ENCODE peak calls at places on chromosomes 13 and 19, in six cellular contexts. One of them, this sample, is unnamed.

GRCh38 chr19:40600086-40600917 is 867 bp upstream of the LTBP4 start:
- DNase-seq in ACHN: no peak
- DNase-seq in astrocyte of the hippocampus: no peak
- DNase-seq in substantia nigra: peak
- DNase-seq in GDM1: no peak
- DNase-seq in T-helper 17 cell: no peak
- DNase-seq in this sample: no peak

GRCh38 chr19:2324220-2324948 is 4.0 kb downstream of the LSM7 start:
- DNase-seq in GDM1: no peak
- DNase-seq in astrocyte of the hippocampus: no peak
- DNase-seq in ACHN: no peak
- DNase-seq in substantia nigra: no peak
- DNase-seq in T-helper 17 cell: no peak
- DNase-seq in this sample: no peak

GRCh38 chr19:46717034-46717715 is at the start of gene PRKD2:
- DNase-seq in ACHN: peak
- DNase-seq in substantia nigra: peak
- DNase-seq in T-helper 17 cell: peak
- DNase-seq in GDM1: peak
- DNase-seq in astrocyte of the hippocampus: peak
- DNase-seq in this sample: peak

GRCh38 chr19:50710612-50711011 is 9.0 kb downstream of the SHANK1 start:
- DNase-seq in ACHN: no peak
- DNase-seq in T-helper 17 cell: no peak
- DNase-seq in GDM1: no peak
- DNase-seq in astrocyte of the hippocampus: no peak
- DNase-seq in substantia nigra: no peak
- DNase-seq in this sample: no peak

GRCh38 chr13:114025432-114026127 is 51.7 kb upstream of the C13orf46 start:
- DNase-seq in astrocyte of the hippocampus: peak
- DNase-seq in T-helper 17 cell: no peak
- DNase-seq in substantia nigra: peak
- DNase-seq in ACHN: no peak
- DNase-seq in GDM1: no peak
- DNase-seq in this sample: no peak

GRCh38 chr13:100527644-100528043 is 60.9 kb downstream of the GGACT start:
- DNase-seq in ACHN: no peak
- DNase-seq in T-helper 17 cell: no peak
- DNase-seq in astrocyte of the hippocampus: no peak
- DNase-seq in GDM1: no peak
- DNase-seq in substantia nigra: no peak
- DNase-seq in this sample: no peak

GRCh38 chr13:36088001-36088400 is 43.2 kb downstream of the DCLK1 start:
- DNase-seq in substantia nigra: no peak
- DNase-seq in GDM1: no peak
- DNase-seq in ACHN: peak
- DNase-seq in astrocyte of the hippocampus: no peak
- DNase-seq in T-helper 17 cell: no peak
- DNase-seq in this sample: no peak

GRCh38 chr13:30422056-30422914 is at the start of gene UBE2L5:
- DNase-seq in astrocyte of the hippocampus: peak
- DNase-seq in GDM1: peak
- DNase-seq in ACHN: peak
- DNase-seq in T-helper 17 cell: peak
- DNase-seq in substantia nigra: peak
- DNase-seq in this sample: peak

GRCh38 chr13:113169277-113170272 is 11.1 kb downstream of the PROZ start:
- DNase-seq in GDM1: no peak
- DNase-seq in T-helper 17 cell: no peak
- DNase-seq in astrocyte of the hippocampus: no peak
- DNase-seq in ACHN: no peak
- DNase-seq in substantia nigra: no peak
- DNase-seq in this sample: no peak

GRCh38 chr19:45140144-45140503 is 20.7 kb downstream of the NKPD1 start:
- DNase-seq in astrocyte of the hippocampus: no peak
- DNase-seq in T-helper 17 cell: no peak
- DNase-seq in GDM1: no peak
- DNase-seq in substantia nigra: no peak
- DNase-seq in ACHN: no peak
- DNase-seq in this sample: no peak

GRCh38 chr13:46600943-46601311 is 48.0 kb downstream of the LRCH1 start:
- DNase-seq in astrocyte of the hippocampus: no peak
- DNase-seq in GDM1: no peak
- DNase-seq in ACHN: no peak
- DNase-seq in substantia nigra: no peak
- DNase-seq in T-helper 17 cell: no peak
- DNase-seq in this sample: no peak

GRCh38 chr13:30665638-30666037 is 47.9 kb downstream of the USPL1 start:
- DNase-seq in substantia nigra: no peak
- DNase-seq in astrocyte of the hippocampus: no peak
- DNase-seq in GDM1: no peak
- DNase-seq in ACHN: no peak
- DNase-seq in T-helper 17 cell: no peak
- DNase-seq in this sample: no peak

GRCh38 chr13:110629735-110630134 is 14.4 kb downstream of the NAXD start:
- DNase-seq in T-helper 17 cell: no peak
- DNase-seq in substantia nigra: no peak
- DNase-seq in astrocyte of the hippocampus: no peak
- DNase-seq in ACHN: no peak
- DNase-seq in GDM1: no peak
- DNase-seq in this sample: peak

GRCh38 chr13:95833713-95834112 is 156.8 kb downstream of the DNAJC3 start:
- DNase-seq in astrocyte of the hippocampus: peak
- DNase-seq in GDM1: no peak
- DNase-seq in substantia nigra: no peak
- DNase-seq in T-helper 17 cell: no peak
- DNase-seq in ACHN: peak
- DNase-seq in this sample: no peak

GRCh38 chr13:42405665-42406390 is 133.9 kb downstream of the AKAP11 start:
- DNase-seq in substantia nigra: no peak
- DNase-seq in ACHN: peak
- DNase-seq in astrocyte of the hippocampus: no peak
- DNase-seq in GDM1: no peak
- DNase-seq in T-helper 17 cell: no peak
- DNase-seq in this sample: peak

GRCh38 chr19:34317311-34317927 is 47.6 kb upstream of the GPI start:
- DNase-seq in astrocyte of the hippocampus: no peak
- DNase-seq in T-helper 17 cell: no peak
- DNase-seq in GDM1: no peak
- DNase-seq in substantia nigra: no peak
- DNase-seq in ACHN: no peak
- DNase-seq in this sample: no peak

GRCh38 chr19:44718441-44719261 is 19.7 kb downstream of the CEACAM16 start:
- DNase-seq in T-helper 17 cell: no peak
- DNase-seq in ACHN: peak
- DNase-seq in astrocyte of the hippocampus: peak
- DNase-seq in GDM1: peak
- DNase-seq in substantia nigra: no peak
- DNase-seq in this sample: no peak

GRCh38 chr19:37413243-37414084 is 42.6 kb downstream of the ZNF527 start:
- DNase-seq in T-helper 17 cell: no peak
- DNase-seq in substantia nigra: no peak
- DNase-seq in astrocyte of the hippocampus: peak
- DNase-seq in GDM1: no peak
- DNase-seq in ACHN: no peak
- DNase-seq in this sample: no peak

GRCh38 chr13:65497265-65497664 is 1732.9 kb downstream of the PCDH9 start:
- DNase-seq in ACHN: peak
- DNase-seq in T-helper 17 cell: no peak
- DNase-seq in substantia nigra: no peak
- DNase-seq in GDM1: no peak
- DNase-seq in astrocyte of the hippocampus: peak
- DNase-seq in this sample: no peak

GRCh38 chr19:41427647-41428480 is 690 bp upstream of the B3GNT8 start:
- DNase-seq in ACHN: no peak
- DNase-seq in astrocyte of the hippocampus: peak
- DNase-seq in GDM1: no peak
- DNase-seq in T-helper 17 cell: no peak
- DNase-seq in substantia nigra: no peak
- DNase-seq in this sample: peak

GRCh38 chr19:58385313-58386165 is 1.5 kb upstream of the RPS5 start:
- DNase-seq in T-helper 17 cell: no peak
- DNase-seq in GDM1: no peak
- DNase-seq in ACHN: no peak
- DNase-seq in substantia nigra: no peak
- DNase-seq in astrocyte of the hippocampus: no peak
- DNase-seq in this sample: peak

GRCh38 chr13:50187352-50188029 is 172.2 kb downstream of the KCNRG start:
- DNase-seq in substantia nigra: no peak
- DNase-seq in GDM1: no peak
- DNase-seq in astrocyte of the hippocampus: no peak
- DNase-seq in ACHN: no peak
- DNase-seq in T-helper 17 cell: no peak
- DNase-seq in this sample: no peak

GRCh38 chr19:33866696-33867095 is 70.0 kb downstream of the KCTD15 start:
- DNase-seq in ACHN: no peak
- DNase-seq in GDM1: no peak
- DNase-seq in substantia nigra: no peak
- DNase-seq in T-helper 17 cell: no peak
- DNase-seq in astrocyte of the hippocampus: no peak
- DNase-seq in this sample: no peak

GRCh38 chr13:48533207-48533499 is 273 bp upstream of the RCBTB2 start:
- DNase-seq in substantia nigra: no peak
- DNase-seq in GDM1: no peak
- DNase-seq in ACHN: no peak
- DNase-seq in astrocyte of the hippocampus: no peak
- DNase-seq in T-helper 17 cell: no peak
- DNase-seq in this sample: no peak

GRCh38 chr13:114112231-114112825 is 20.1 kb downstream of the RASA3 start:
- DNase-seq in ACHN: no peak
- DNase-seq in GDM1: no peak
- DNase-seq in T-helper 17 cell: no peak
- DNase-seq in astrocyte of the hippocampus: no peak
- DNase-seq in substantia nigra: no peak
- DNase-seq in this sample: peak

GRCh38 chr13:111219306-111219705 is 101.1 kb upstream of the TEX29 start:
- DNase-seq in GDM1: no peak
- DNase-seq in ACHN: no peak
- DNase-seq in T-helper 17 cell: no peak
- DNase-seq in astrocyte of the hippocampus: peak
- DNase-seq in substantia nigra: peak
- DNase-seq in this sample: no peak

GRCh38 chr19:10182847-10183246 is 11.9 kb downstream of the DNMT1 start:
- DNase-seq in GDM1: no peak
- DNase-seq in substantia nigra: no peak
- DNase-seq in T-helper 17 cell: no peak
- DNase-seq in ACHN: no peak
- DNase-seq in astrocyte of the hippocampus: no peak
- DNase-seq in this sample: no peak

This sample was measured in activated T-cell treated with anti-CD3 and anti-CD28 coated beads, Interleukin-2, amount 50 U/mL, for 72 hours.